ENCODE peak calls at places on chromosomes 12 and 14, in four cellular contexts. K, A, M and C are unnamed samples.

GRCh38 chr12:29710104-29710503 is 73.6 kb downstream of the TMTC1 start:
- DNase-seq in K (no peak), M (no peak), A (peak), C (peak)

GRCh38 chr14:67416810-67417209 is 4.8 kb upstream of the PLEK2 start:
- DNase-seq in A (no peak), M (no peak), K (no peak), C (no peak)

GRCh38 chr12:46898152-46898931 is 72.5 kb upstream of the SLC38A4 start:
- DNase-seq in A (no peak), M (no peak), K (no peak), C (no peak)

GRCh38 chr12:26496170-26496569 is 300.8 kb downstream of the SSPN start:
- DNase-seq in M (peak), K (no peak), A (no peak), C (no peak)

GRCh38 chr12:89573081-89573810 is 47.4 kb upstream of the POC1B start:
- DNase-seq in A (no peak), K (no peak), M (no peak), C (no peak)

GRCh38 chr12:25557830-25558436 is 4.8 kb upstream of the LMNTD1 start:
- DNase-seq in M (peak), A (no peak), K (peak), C (peak)

GRCh38 chr12:82299617-82300016 is 58.6 kb downstream of the CCDC59 start:
- DNase-seq in K (no peak), M (no peak), A (no peak), C (no peak)

GRCh38 chr14:104424406-104425072 is 155.0 kb upstream of the C14orf180 start:
- DNase-seq in A (no peak), M (no peak), K (no peak), C (no peak)

GRCh38 chr14:95293474-95293873 is 26.2 kb downstream of the CLMN start:
- DNase-seq in K (no peak), A (no peak), M (no peak), C (no peak)

GRCh38 chr12:23810327-23810902 is 139.1 kb downstream of the SOX5 start:
- DNase-seq in M (no peak), K (no peak), A (no peak), C (no peak)

GRCh38 chr12:118773956-118774723 is 207.2 kb upstream of the SRRM4 start:
- DNase-seq in K (no peak), A (peak), M (no peak), C (peak)

GRCh38 chr14:50399251-50400032 is 2.8 kb upstream of the CDKL1 start:
- DNase-seq in M (no peak), A (no peak), K (peak), C (no peak)

GRCh38 chr14:35416108-35416750 is 11.7 kb upstream of the NFKBIA start:
- DNase-seq in K (no peak), A (no peak), M (no peak), C (no peak)

GRCh38 chr14:74257078-74257987 is 18.1 kb downstream of the VSX2 start:
- DNase-seq in M (peak), K (peak), A (peak), C (no peak)

GRCh38 chr12:25386823-25387134 is 136.1 kb upstream of the KRAS start:
- DNase-seq in M (no peak), K (no peak), A (no peak), C (no peak)

GRCh38 chr14:24241829-24242443 is 487 bp downstream of the TINF2 start:
- DNase-seq in K (peak), M (peak), A (peak), C (no peak)

GRCh38 chr12:80632835-80633234 is 74.6 kb upstream of the MYF6 start:
- DNase-seq in M (peak), K (no peak), A (peak), C (peak)

GRCh38 chr14:95480109-95480886 is 36.2 kb downstream of the SYNE3 start:
- DNase-seq in K (peak), A (no peak), M (peak), C (no peak)

GRCh38 chr12:89965993-89966392 is 257.4 kb upstream of the ATP2B1 start:
- DNase-seq in M (no peak), A (no peak), K (no peak), C (no peak)

GRCh38 chr12:49357099-49357678 is 10.1 kb upstream of the SPATS2 start:
- DNase-seq in A (no peak), K (peak), M (no peak), C (no peak)

GRCh38 chr14:51552768-51553426 is 98.8 kb upstream of the FRMD6 start:
- DNase-seq in A (no peak), K (no peak), M (no peak), C (no peak)

GRCh38 chr12:57389033-57389432 is 41.8 kb downstream of the R3HDM2 start:
- DNase-seq in K (peak), A (no peak), M (no peak), C (no peak)

GRCh38 chr12:3732901-3733300 is 20.0 kb downstream of the CRACR2A start:
- DNase-seq in M (no peak), K (no peak), A (peak), C (no peak)

GRCh38 chr12:119229837-119230236 is 51.1 kb downstream of the HSPB8 start:
- DNase-seq in K (peak), M (peak), A (peak), C (peak)

GRCh38 chr14:53016491-53016890 is 65.6 kb upstream of the FERMT2 start:
- DNase-seq in A (no peak), K (peak), M (peak), C (no peak)

GRCh38 chr14:47935332-47935731 is 259.9 kb upstream of the MDGA2 start:
- DNase-seq in M (no peak), K (no peak), A (no peak), C (no peak)

GRCh38 chr14:75310295-75311059 is 31.8 kb downstream of the FOS start:
- DNase-seq in A (peak), M (peak), K (peak), C (peak)

GRCh38 chr14:69083181-69083580 is 69.7 kb downstream of the DCAF5 start:
- DNase-seq in K (no peak), M (no peak), A (no peak), C (no peak)

GRCh38 chr14:68178282-68178681 is 358.7 kb downstream of the RAD51B start:
- DNase-seq in M (no peak), A (no peak), K (no peak), C (no peak)

GRCh38 chr12:110536834-110537604 is 34.9 kb downstream of the RAD9B start:
- DNase-seq in M (peak), A (no peak), K (peak), C (no peak)

GRCh38 chr12:54378791-54379400 is 5.6 kb downstream of the ZNF385A start:
- DNase-seq in A (peak), K (no peak), M (no peak), C (no peak)

GRCh38 chr14:90628825-90629224 is 187.4 kb downstream of the TTC7B start:
- DNase-seq in A (no peak), M (no peak), K (no peak), C (no peak)

GRCh38 chr12:5967645-5968415 is 22.8 kb upstream of the ANO2 start:
- DNase-seq in M (no peak), A (peak), K (no peak), C (no peak)

GRCh38 chr12:113990548-113991223 is 24.6 kb upstream of the RBM19 start:
- DNase-seq in K (no peak), A (peak), M (no peak), C (no peak)

GRCh38 chr12:23816394-23816851 is 133.0 kb downstream of the SOX5 start:
- DNase-seq in K (no peak), A (peak), M (no peak), C (no peak)

GRCh38 chr14:104386281-104386841 is 193.2 kb upstream of the C14orf180 start:
- DNase-seq in K (no peak), A (peak), M (no peak), C (no peak)

GRCh38 chr12:100808777-100809176 is 14.2 kb downstream of the ANO4 start:
- DNase-seq in A (no peak), M (no peak), K (no peak), C (no peak)
- H3K14ac ChIP-seq in A (no peak), M (no peak), K (no peak), C (no peak)

DNA sequence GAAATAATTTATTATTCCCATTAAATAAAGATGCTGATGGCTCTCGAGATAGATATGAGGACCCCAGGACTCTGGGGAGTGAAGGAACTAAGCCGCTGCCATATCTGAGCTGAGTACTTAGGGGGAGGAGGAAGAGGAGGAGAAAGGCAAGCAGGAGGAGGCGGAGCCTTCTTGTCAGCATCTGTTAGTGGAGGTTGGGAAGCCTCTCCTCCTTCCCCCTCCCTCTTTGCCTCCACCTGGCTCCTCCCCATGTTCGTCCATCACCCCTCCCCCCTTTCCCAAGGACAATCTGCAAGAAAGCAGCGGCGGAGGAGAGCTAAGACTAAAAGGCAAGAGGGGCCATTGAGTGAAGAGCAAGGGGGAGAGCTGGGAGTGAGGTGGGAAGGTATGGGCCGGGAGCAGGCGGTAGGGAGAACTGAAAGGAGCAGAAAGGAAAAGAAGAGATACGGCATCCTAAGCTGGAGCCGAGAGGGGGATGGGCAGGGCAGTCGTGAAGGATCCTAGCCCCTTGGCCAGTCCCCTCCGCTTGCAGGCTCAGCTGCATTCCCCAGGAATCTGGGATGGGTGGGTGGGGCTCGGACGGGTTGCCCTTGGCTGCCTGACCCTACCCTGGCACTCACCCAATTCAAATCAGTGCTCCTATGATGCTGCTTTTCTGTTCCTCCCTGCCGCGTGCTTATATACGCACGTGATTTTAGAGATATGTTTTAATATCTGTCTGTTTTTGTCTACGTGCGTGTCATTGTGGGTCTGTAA is at the start of gene PFKM:
- DNase-seq in A (peak), K (peak), M (peak), C (peak)
- H3K18ac ChIP-seq in A (peak), K (peak), M (peak), C (peak)

GRCh38 chr14:64732536-64733120 is 28.4 kb downstream of the PLEKHG3 start:
- DNase-seq in K (no peak), A (no peak), M (no peak), C (no peak)
- H3K14ac ChIP-seq in K (no peak), A (no peak), M (no peak), C (no peak)

GRCh38 chr12:131555197-131555820 is 155.6 kb upstream of the SFSWAP start:
- DNase-seq in K (no peak), A (no peak), M (peak), C (no peak)

GRCh38 chr12:131553409-131553808 is 157.5 kb upstream of the SFSWAP start:
- DNase-seq in A (no peak), K (no peak), M (no peak), C (no peak)

GRCh38 chr12:131547560-131547959 is 163.3 kb upstream of the SFSWAP start:
- DNase-seq in A (no peak), M (no peak), K (no peak), C (no peak)

GRCh38 chr12:131552167-131552863 is 158.6 kb upstream of the SFSWAP start:
- DNase-seq in A (no peak), M (no peak), K (no peak), C (no peak)

DNA sequence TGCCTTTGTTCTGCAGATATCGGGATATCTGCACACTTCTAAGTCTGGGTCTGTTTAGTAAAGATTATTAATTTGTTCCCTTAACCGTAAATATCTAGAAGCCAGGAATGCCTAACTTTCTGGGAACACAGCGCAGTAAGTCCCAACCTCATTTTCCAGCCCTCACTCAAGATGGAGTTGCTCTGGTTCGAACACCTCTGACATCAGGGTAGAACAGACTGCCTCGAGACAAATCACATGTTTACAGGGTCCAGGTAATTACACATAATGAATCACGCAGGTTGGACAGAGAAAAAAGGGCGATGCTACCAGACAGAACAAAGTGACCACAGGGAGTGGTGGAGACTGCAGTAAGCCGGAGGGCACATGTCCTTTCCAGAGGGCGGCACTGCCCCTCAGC is 159.2 kb upstream of the SFSWAP start:
- DNase-seq in M (no peak), K (no peak), A (no peak), C (no peak)
- H3K18ac ChIP-seq in M (no peak), K (no peak), A (no peak), C (no peak)